ENCODE peak calls at places on chromosomes 1 and 21, in six cellular contexts. One of them, this sample, is unnamed.

GRCh38 chr1:174764186-174764585 is 235.6 kb upstream of the CACYBP start:
- DNase-seq in SK-N-SH: no peak
- DNase-seq in prostate gland: no peak
- DNase-seq in sigmoid colon: no peak
- DNase-seq in stomach: no peak
- DNase-seq in HepG2: no peak
- DNase-seq in this sample: no peak

GRCh38 chr1:8711873-8712412 is 105.5 kb downstream of the RERE start:
- DNase-seq in sigmoid colon: no peak
- DNase-seq in prostate gland: no peak
- DNase-seq in stomach: no peak
- DNase-seq in HepG2: peak; percentile 91
- DNase-seq in SK-N-SH: no peak
- DNase-seq in this sample: no peak

GRCh38 chr1:47953661-47954060 is 43.5 kb downstream of the TRABD2B start:
- DNase-seq in sigmoid colon: no peak
- DNase-seq in prostate gland: no peak
- DNase-seq in HepG2: no peak
- DNase-seq in stomach: no peak
- DNase-seq in SK-N-SH: no peak
- DNase-seq in this sample: no peak

GRCh38 chr1:65997693-65998092 is 205.0 kb downstream of the PDE4B start:
- DNase-seq in stomach: no peak
- DNase-seq in HepG2: no peak
- DNase-seq in sigmoid colon: no peak
- DNase-seq in prostate gland: no peak
- DNase-seq in SK-N-SH: no peak
- DNase-seq in this sample: no peak

GRCh38 chr1:207890136-207890738 is 20.7 kb downstream of the CD34 start:
- DNase-seq in SK-N-SH: no peak
- DNase-seq in sigmoid colon: peak; percentile 92
- DNase-seq in prostate gland: no peak
- DNase-seq in HepG2: no peak
- DNase-seq in stomach: peak; percentile 66
- DNase-seq in this sample: peak; percentile 85

GRCh38 chr1:38025664-38026063 is 13.1 kb downstream of the UTP11 start:
- DNase-seq in HepG2: no peak
- DNase-seq in stomach: no peak
- DNase-seq in prostate gland: no peak
- DNase-seq in sigmoid colon: no peak
- DNase-seq in SK-N-SH: no peak
- DNase-seq in this sample: no peak

GRCh38 chr1:113870778-113871177 is 734 bp downstream of the PTPN22 start:
- DNase-seq in SK-N-SH: no peak
- DNase-seq in sigmoid colon: no peak
- DNase-seq in prostate gland: no peak
- DNase-seq in stomach: no peak
- DNase-seq in HepG2: no peak
- DNase-seq in this sample: no peak

GRCh38 chr21:15057290-15057689 is 7.5 kb downstream of the NRIP1 start:
- DNase-seq in HepG2: no peak
- DNase-seq in SK-N-SH: no peak
- DNase-seq in prostate gland: no peak
- DNase-seq in stomach: no peak
- DNase-seq in sigmoid colon: no peak
- DNase-seq in this sample: no peak

GRCh38 chr1:218351617-218352438 is 6.7 kb downstream of the TGFB2 start:
- DNase-seq in sigmoid colon: peak; percentile 82
- DNase-seq in prostate gland: no peak
- DNase-seq in HepG2: no peak
- DNase-seq in SK-N-SH: peak; percentile 52
- DNase-seq in stomach: no peak
- DNase-seq in this sample: no peak

GRCh38 chr1:156592158-156592909 is 758 bp downstream of the NAXE start:
- DNase-seq in prostate gland: no peak
- DNase-seq in SK-N-SH: no peak
- DNase-seq in HepG2: no peak
- DNase-seq in sigmoid colon: no peak
- DNase-seq in stomach: no peak
- DNase-seq in this sample: no peak

GRCh38 chr1:153957744-153958110 is 685 bp downstream of the CRTC2 start:
- DNase-seq in sigmoid colon: no peak
- DNase-seq in stomach: no peak
- DNase-seq in SK-N-SH: no peak
- DNase-seq in prostate gland: no peak
- DNase-seq in HepG2: no peak
- DNase-seq in this sample: no peak

GRCh38 chr1:22814176-22815042 is 103.8 kb downstream of the EPHB2 start:
- DNase-seq in stomach: no peak
- DNase-seq in sigmoid colon: peak; percentile 96
- DNase-seq in SK-N-SH: peak; percentile 73
- DNase-seq in prostate gland: peak; percentile 84
- DNase-seq in HepG2: no peak
- DNase-seq in this sample: no peak

DNA sequence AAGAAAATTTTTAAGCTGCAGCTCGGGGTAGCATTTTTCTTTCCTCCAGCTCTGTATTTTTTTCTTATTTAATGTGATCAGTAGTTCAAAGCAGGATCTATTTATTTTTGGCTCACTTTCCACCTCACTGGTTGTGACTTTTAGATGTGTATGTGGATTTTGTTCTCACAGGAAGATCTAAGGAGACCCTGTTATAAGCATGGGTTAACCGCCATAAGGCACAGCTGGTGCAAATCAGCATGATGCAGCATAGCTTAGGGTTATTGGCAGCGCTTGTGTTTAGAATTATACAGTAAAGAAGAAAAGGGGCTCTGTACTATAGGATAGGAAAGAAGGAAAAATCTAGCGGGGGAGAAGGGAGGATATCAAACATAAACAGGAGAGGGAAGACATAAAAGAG is 26.9 kb upstream of the RGL1 start:
- DNase-seq in prostate gland: no peak
- DNase-seq in HepG2: no peak
- DNase-seq in stomach: no peak
- DNase-seq in SK-N-SH: no peak
- DNase-seq in sigmoid colon: no peak
- DNase-seq in this sample: no peak
- H3K9me3 ChIP-seq in prostate gland: no peaks in the 10 kb centered on the region
- H3K9me3 ChIP-seq in HepG2: peaks cover 12% of the 10 kb centered on the region
- H3K9me3 ChIP-seq in stomach: no peaks in the 10 kb centered on the region
- H3K9me3 ChIP-seq in SK-N-SH: peaks cover 3% of the 10 kb centered on the region
- H3K9me3 ChIP-seq in sigmoid colon: peaks cover 3% of the 10 kb centered on the region
- H3K9me3 ChIP-seq in this sample: no peaks in the 10 kb centered on the region

GRCh38 chr21:42025392-42026071 is 15.4 kb upstream of the ZBTB21 start:
- DNase-seq in sigmoid colon: peak; percentile 62
- DNase-seq in HepG2: no peak
- DNase-seq in stomach: no peak
- DNase-seq in SK-N-SH: no peak
- DNase-seq in prostate gland: no peak
- DNase-seq in this sample: peak; percentile 44

GRCh38 chr21:42026072-42026415 is 15.9 kb upstream of the ZBTB21 start:
- DNase-seq in stomach: no peak
- DNase-seq in HepG2: no peak
- DNase-seq in sigmoid colon: peak; percentile 66
- DNase-seq in SK-N-SH: no peak
- DNase-seq in prostate gland: no peak
- DNase-seq in this sample: no peak

GRCh38 chr21:42022906-42023305 is 12.7 kb upstream of the ZBTB21 start:
- DNase-seq in HepG2: no peak
- DNase-seq in prostate gland: no peak
- DNase-seq in SK-N-SH: no peak
- DNase-seq in sigmoid colon: peak; percentile 33
- DNase-seq in stomach: no peak
- DNase-seq in this sample: peak; percentile 56

GRCh38 chr21:42021751-42022430 is 11.7 kb upstream of the ZBTB21 start:
- DNase-seq in stomach: no peak
- DNase-seq in SK-N-SH: no peak
- DNase-seq in sigmoid colon: peak; percentile 44
- DNase-seq in HepG2: no peak
- DNase-seq in prostate gland: no peak
- DNase-seq in this sample: peak; percentile 59

DNA sequence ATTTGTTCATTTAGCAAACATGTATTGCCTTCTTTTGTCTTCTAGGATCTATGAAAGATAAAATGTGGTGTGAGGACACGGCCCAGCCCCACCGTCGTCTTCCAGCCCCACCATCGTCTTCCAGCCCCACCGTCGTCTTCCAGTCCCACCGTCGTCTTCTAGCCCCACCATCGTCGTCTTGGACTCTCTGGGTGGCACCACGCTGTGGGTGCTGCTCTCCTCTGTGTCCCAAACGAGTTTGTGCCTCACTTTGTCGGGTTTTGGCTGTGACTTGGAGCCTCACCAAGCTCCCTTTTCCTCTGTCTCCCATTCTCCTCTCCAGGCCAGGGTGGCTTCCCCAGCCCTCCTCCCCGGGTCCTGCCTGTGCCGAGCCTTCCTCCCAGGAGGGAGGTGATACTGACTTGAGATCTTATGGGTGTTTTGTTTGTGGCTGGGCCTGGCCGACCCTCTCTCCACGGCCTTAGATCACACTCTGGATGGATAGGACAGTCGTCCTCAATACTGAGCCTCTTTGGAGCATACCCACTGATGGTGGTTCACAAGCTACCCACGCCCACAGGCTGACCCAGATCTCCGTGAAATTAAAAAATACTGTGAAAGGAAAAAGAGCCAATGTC is 14.2 kb upstream of the ZBTB21 start:
- DNase-seq in SK-N-SH: no peak
- DNase-seq in HepG2: no peak
- DNase-seq in stomach: no peak
- DNase-seq in prostate gland: no peak
- DNase-seq in sigmoid colon: peak; percentile 39
- DNase-seq in this sample: no peak
- H3K27ac ChIP-seq in SK-N-SH: no peak overlapping the region
- H3K27ac ChIP-seq in HepG2: no peak overlapping the region
- H3K27ac ChIP-seq in stomach: no peak overlapping the region
- H3K27ac ChIP-seq in prostate gland: no peak overlapping the region
- H3K27ac ChIP-seq in sigmoid colon: no peak overlapping the region
- H3K27ac ChIP-seq in this sample: no peak overlapping the region

DNA sequence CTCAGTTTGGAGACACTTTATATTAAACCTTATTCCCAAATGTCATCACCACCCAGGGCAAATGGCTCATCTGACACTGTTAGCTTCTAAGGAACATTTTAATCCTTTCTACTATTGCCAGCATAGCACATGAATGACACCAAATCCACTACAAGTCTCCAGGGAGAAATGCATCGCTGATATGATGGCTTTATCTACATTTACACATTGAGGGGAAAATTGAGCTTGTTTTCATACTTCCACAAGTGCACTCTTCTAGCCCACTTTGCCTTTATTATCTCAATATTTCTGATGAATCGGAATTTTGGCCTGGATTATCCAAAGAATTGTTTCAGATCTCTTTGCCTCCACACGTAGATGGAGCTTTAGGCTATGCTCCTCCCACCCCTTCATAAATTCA is 75.4 kb downstream of the RUNX1 start:
- DNase-seq in HepG2: no peak
- DNase-seq in prostate gland: no peak
- DNase-seq in SK-N-SH: no peak
- DNase-seq in sigmoid colon: no peak
- DNase-seq in stomach: no peak
- DNase-seq in this sample: no peak
- TF ChIP-seq POLR2AphosphoS5 in HepG2: no peak
- TF ChIP-seq POLR2AphosphoS5 in prostate gland: no peak
- TF ChIP-seq POLR2AphosphoS5 in SK-N-SH: no peak
- TF ChIP-seq POLR2AphosphoS5 in sigmoid colon: no peak
- TF ChIP-seq POLR2AphosphoS5 in stomach: no peak
- TF ChIP-seq POLR2AphosphoS5 in this sample: no peak

GRCh38 chr1:2961081-2961480 is 60.2 kb upstream of the ACTRT2 start:
- DNase-seq in SK-N-SH: no peak
- DNase-seq in stomach: no peak
- DNase-seq in sigmoid colon: peak; percentile 37
- DNase-seq in prostate gland: no peak
- DNase-seq in HepG2: no peak
- DNase-seq in this sample: no peak
- H3K9me3 ChIP-seq in SK-N-SH: no peaks in the 10 kb centered on the region
- H3K9me3 ChIP-seq in stomach: peaks cover 4% of the 10 kb centered on the region
- H3K9me3 ChIP-seq in sigmoid colon: no peaks in the 10 kb centered on the region
- H3K9me3 ChIP-seq in prostate gland: no peaks in the 10 kb centered on the region
- H3K9me3 ChIP-seq in HepG2: peaks cover 12% of the 10 kb centered on the region
- H3K9me3 ChIP-seq in this sample: no peaks in the 10 kb centered on the region

GRCh38 chr1:1907098-1907736 is 7.8 kb upstream of the CALML6 start:
- DNase-seq in stomach: peak; percentile 58
- DNase-seq in sigmoid colon: no peak
- DNase-seq in prostate gland: no peak
- DNase-seq in SK-N-SH: no peak
- DNase-seq in HepG2: no peak
- DNase-seq in this sample: peak; percentile 72
- H3K27ac ChIP-seq in stomach: peak overlapping the region; percentile 23
- H3K27ac ChIP-seq in sigmoid colon: no peak overlapping the region
- H3K27ac ChIP-seq in prostate gland: no peak overlapping the region
- H3K27ac ChIP-seq in SK-N-SH: no peak overlapping the region
- H3K27ac ChIP-seq in HepG2: no peak overlapping the region
- H3K27ac ChIP-seq in this sample: no peak overlapping the region

GRCh38 chr1:244862354-244862698 is 2.0 kb downstream of the HNRNPU start:
- DNase-seq in prostate gland: no peak
- DNase-seq in sigmoid colon: no peak
- DNase-seq in SK-N-SH: no peak
- DNase-seq in HepG2: no peak
- DNase-seq in stomach: no peak
- DNase-seq in this sample: no peak
- TF ChIP-seq POLR2AphosphoS5 in prostate gland: no peak
- TF ChIP-seq POLR2AphosphoS5 in sigmoid colon: no peak
- TF ChIP-seq POLR2AphosphoS5 in SK-N-SH: no peak
- TF ChIP-seq POLR2AphosphoS5 in HepG2: no peak
- TF ChIP-seq POLR2AphosphoS5 in stomach: no peak
- TF ChIP-seq POLR2AphosphoS5 in this sample: no peak

DNA sequence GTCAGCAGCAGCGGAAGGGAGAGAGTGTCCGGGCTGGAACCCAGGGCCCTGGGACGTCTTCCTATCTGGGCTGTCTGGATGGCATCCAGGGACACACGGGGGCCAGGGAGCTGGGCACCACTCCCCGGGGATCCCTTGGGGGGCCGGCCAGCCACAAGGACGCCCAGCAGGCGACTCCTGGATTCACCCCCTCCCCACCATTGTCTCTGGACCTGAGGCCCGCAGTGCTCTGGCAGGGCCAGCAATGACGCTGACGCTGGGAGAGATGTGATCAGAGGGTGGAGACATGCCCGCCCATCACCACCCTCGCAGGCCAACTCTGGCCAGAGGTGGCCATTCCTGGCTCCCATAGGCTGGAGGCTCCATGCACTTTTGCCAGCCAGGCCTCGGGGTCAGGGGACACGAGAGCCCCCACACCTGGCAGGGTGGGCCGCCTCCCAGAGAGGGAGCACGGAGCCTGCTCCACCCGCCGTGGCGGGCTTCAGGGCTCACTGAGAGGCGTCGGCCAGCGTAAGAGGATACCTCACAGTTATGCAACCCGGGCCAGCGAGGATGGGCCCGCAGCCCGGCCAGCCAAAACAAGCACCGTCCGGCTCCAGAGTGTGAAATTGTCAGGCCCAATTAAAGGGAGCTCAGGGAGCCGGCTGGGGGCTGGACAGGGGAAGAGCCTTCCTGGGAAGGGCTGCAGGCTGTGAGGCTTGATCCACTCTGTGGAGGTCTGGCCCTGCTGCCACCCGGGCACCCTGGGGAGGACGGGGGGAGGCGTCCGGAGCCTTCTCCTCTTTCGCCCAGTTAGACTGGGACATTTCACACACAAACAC is 10.3 kb downstream of the ACTRT2 start:
- DNase-seq in prostate gland: no peak
- DNase-seq in HepG2: no peak
- DNase-seq in sigmoid colon: peak; percentile 59
- DNase-seq in stomach: no peak
- DNase-seq in SK-N-SH: no peak
- DNase-seq in this sample: peak; percentile 50
- H3K9me3 ChIP-seq in prostate gland: no peaks in the 10 kb centered on the region
- H3K9me3 ChIP-seq in HepG2: no peaks in the 10 kb centered on the region
- H3K9me3 ChIP-seq in sigmoid colon: no peaks in the 10 kb centered on the region
- H3K9me3 ChIP-seq in stomach: no peaks in the 10 kb centered on the region
- H3K9me3 ChIP-seq in SK-N-SH: no peaks in the 10 kb centered on the region
- H3K9me3 ChIP-seq in this sample: no peaks in the 10 kb centered on the region

This sample was measured in suprapubic skin.